ENCODE peak calls at places on chromosome 15, in four cellular contexts. Y is activated naive CD4-positive, alpha-beta T cell; N is cardiac fibroblast; U is A549. C is an unnamed sample.

GRCh38 chr15:71975816-71976150 is 142.2 kb downstream of the MYO9A start:
- DNase-seq in Y (no peak), U (no peak), N (no peak), C (no peak)

GRCh38 chr15:59349715-59350420 is 22.8 kb downstream of the MYO1E start:
- DNase-seq in N (peak), Y (no peak), U (peak), C (peak)

GRCh38 chr15:67066041-67067021 is 929 bp downstream of the SMAD3 start:
- DNase-seq in N (peak), U (no peak), Y (no peak), C (peak)

GRCh38 chr15:31365655-31366127 is 39.1 kb downstream of the KLF13 start:
- DNase-seq in U (no peak), Y (peak), N (peak), C (peak)

GRCh38 chr15:51244366-51244977 is 93.9 kb downstream of the CYP19A1 start:
- DNase-seq in Y (no peak), N (peak), U (no peak), C (no peak)

GRCh38 chr15:100856847-100857246 is 22.8 kb upstream of the ALDH1A3 start:
- DNase-seq in Y (no peak), U (no peak), N (no peak), C (no peak)

GRCh38 chr15:33834892-33835730 is 133.2 kb upstream of the CHRM5 start:
- DNase-seq in Y (no peak), N (no peak), U (no peak), C (no peak)

GRCh38 chr15:23565395-23566069 is at the start of gene MKRN3:
- DNase-seq in U (peak), N (peak), Y (no peak), C (peak)

GRCh38 chr15:95319242-95319641 is 1011.3 kb upstream of the NR2F2 start:
- DNase-seq in N (no peak), Y (no peak), U (no peak), C (no peak)

GRCh38 chr15:58235961-58236360 is 97.8 kb downstream of the AQP9 start:
- DNase-seq in U (no peak), Y (no peak), N (no peak), C (no peak)

GRCh38 chr15:68366314-68366713 is 65.6 kb downstream of the ITGA11 start:
- DNase-seq in U (no peak), Y (no peak), N (no peak), C (no peak)

GRCh38 chr15:25849431-25849921 is 13.7 kb downstream of the ATP10A start:
- DNase-seq in N (peak), U (no peak), Y (no peak), C (no peak)

GRCh38 chr15:41848595-41848994 is 9.9 kb downstream of the PLA2G4B start:
- DNase-seq in Y (no peak), N (no peak), U (no peak), C (no peak)

GRCh38 chr15:66123799-66124198 is 129.8 kb downstream of the MEGF11 start:
- DNase-seq in Y (no peak), N (no peak), U (no peak), C (no peak)

GRCh38 chr15:69410290-69410874 is 3.8 kb upstream of the KIF23 start:
- DNase-seq in Y (no peak), N (no peak), U (peak), C (no peak)

GRCh38 chr15:78540955-78541743 is 905 bp downstream of the PSMA4 start:
- DNase-seq in N (peak), Y (no peak), U (no peak), C (no peak)

GRCh38 chr15:75178938-75179772 is 22.5 kb upstream of the C15orf39 start:
- DNase-seq in N (no peak), Y (no peak), U (no peak), C (no peak)

GRCh38 chr15:62976301-62976842 is 66.2 kb upstream of the TPM1 start:
- DNase-seq in Y (no peak), U (no peak), N (peak), C (no peak)

GRCh38 chr15:89041507-89041906 is 46.7 kb upstream of the ABHD2 start:
- DNase-seq in U (no peak), N (no peak), Y (no peak), C (no peak)

GRCh38 chr15:72982750-72983149 is 69.5 kb upstream of the NEO1 start:
- DNase-seq in N (no peak), U (no peak), Y (no peak), C (no peak)

GRCh38 chr15:55281517-55282227 is 7.9 kb downstream of the RAB27A start:
- DNase-seq in U (no peak), N (no peak), Y (no peak), C (no peak)

GRCh38 chr15:73633991-73634495 is 854 bp upstream of the NPTN start:
- DNase-seq in N (peak), Y (no peak), U (peak), C (no peak)

GRCh38 chr15:38683382-38684242 is 119.0 kb upstream of the RASGRP1 start:
- DNase-seq in U (peak), Y (peak), N (peak), C (peak)

GRCh38 chr15:77030042-77030927 is 35.4 kb downstream of the PSTPIP1 start:
- DNase-seq in N (no peak), U (no peak), Y (no peak), C (peak)

GRCh38 chr15:89732451-89733172 is 18.4 kb downstream of the MESP1 start:
- DNase-seq in Y (no peak), U (no peak), N (no peak), C (no peak)

GRCh38 chr15:27089233-27089586 is 118.2 kb downstream of the GABRG3 start:
- DNase-seq in Y (no peak), N (no peak), U (no peak), C (no peak)

GRCh38 chr15:78635346-78635745 is 5.7 kb downstream of the CHRNB4 start:
- DNase-seq in Y (no peak), U (no peak), N (no peak), C (no peak)

GRCh38 chr15:32677238-32677750 is 35.8 kb downstream of the SCG5 start:
- DNase-seq in Y (no peak), N (no peak), U (peak), C (no peak)

GRCh38 chr15:68499620-68500312 is 67.8 kb upstream of the ITGA11 start:
- DNase-seq in U (no peak), N (no peak), Y (no peak), C (no peak)

GRCh38 chr15:38512901-38513300 is 51.7 kb downstream of the RASGRP1 start:
- DNase-seq in N (no peak), U (no peak), Y (no peak), C (peak)

GRCh38 chr15:100663066-100663465 is 60.7 kb downstream of the ASB7 start:
- DNase-seq in N (no peak), Y (no peak), U (peak), C (peak)

GRCh38 chr15:90286678-90287077 is 21.2 kb downstream of the NGRN start:
- DNase-seq in Y (no peak), U (peak), N (peak), C (no peak)